ENCODE peak calls at places on chromosomes 12 and 14, in seven cellular contexts. L is sigmoid colon, I is HCT116, D is upper lobe of left lung, S is HepG2, U is GM23338, E is GM12891. C is an unnamed sample.

GRCh38 chr14:34297786-34298520 is 164.1 kb downstream of the SPTSSA start:
- DNase-seq in E (no peak), D (no peak), L (no peak), I (no peak), S (peak; percentile 55), U (no peak), C (no peak)

GRCh38 chr12:87127272-87127671 is 871.1 kb upstream of the MGAT4C start:
- DNase-seq in D (no peak), I (no peak), L (no peak), U (no peak), E (no peak), S (no peak), C (no peak)

GRCh38 chr14:65840118-65840751 is 427.7 kb downstream of the FUT8 start:
- DNase-seq in L (no peak), E (no peak), U (no peak), D (no peak), S (no peak), I (no peak), C (no peak)

GRCh38 chr12:113742801-113743200 is 223.3 kb downstream of the RBM19 start:
- DNase-seq in U (no peak), S (no peak), L (no peak), I (no peak), E (no peak), D (no peak), C (no peak)

GRCh38 chr14:93970589-93970966 is 5.8 kb downstream of the ASB2 start:
- DNase-seq in I (peak; percentile 33), E (no peak), S (peak; percentile 52), L (no peak), D (no peak), U (peak; percentile 46), C (no peak)

GRCh38 chr12:70692681-70693288 is 55.6 kb upstream of the PTPRB start:
- DNase-seq in E (no peak), L (no peak), S (no peak), I (peak; percentile 6), U (peak; percentile 62), D (no peak), C (no peak)

GRCh38 chr14:50013198-50013918 is 103.0 kb downstream of the VCPKMT start:
- DNase-seq in D (no peak), S (peak; percentile 69), L (no peak), I (peak; percentile 85), U (no peak), E (no peak), C (peak; percentile 73)

GRCh38 chr12:6288235-6288634 is 22.2 kb upstream of the PLEKHG6 start:
- DNase-seq in U (no peak), D (no peak), E (no peak), I (no peak), L (no peak), S (no peak), C (no peak)

GRCh38 chr12:96400631-96401060 is 407 bp upstream of the CDK17 start:
- DNase-seq in D (no peak), E (no peak), I (no peak), S (peak; percentile 21), L (no peak), U (no peak), C (no peak)

GRCh38 chr12:1581973-1582708 is 12.2 kb downstream of the FBXL14 start:
- DNase-seq in D (no peak), I (no peak), S (no peak), E (no peak), L (no peak), U (no peak), C (no peak)

GRCh38 chr12:105499223-105499622 is 168.7 kb downstream of the C12orf75 start:
- DNase-seq in D (no peak), I (no peak), S (no peak), L (no peak), U (no peak), E (no peak), C (no peak)

GRCh38 chr14:59067135-59067894 is 121.2 kb upstream of the DAAM1 start:
- DNase-seq in E (no peak), S (no peak), I (no peak), U (no peak), L (no peak), D (no peak), C (no peak)

GRCh38 chr12:48889679-48890078 is 24.0 kb upstream of the RND1 start:
- DNase-seq in L (no peak), E (no peak), I (no peak), U (no peak), D (no peak), S (no peak), C (no peak)

GRCh38 chr12:48894271-48894670 is 28.6 kb upstream of the RND1 start:
- DNase-seq in U (no peak), D (no peak), S (no peak), L (no peak), E (no peak), I (no peak), C (no peak)

GRCh38 chr12:48890657-48891418 is 25.2 kb upstream of the RND1 start:
- DNase-seq in L (peak; percentile 88), E (peak; percentile 53), U (peak; percentile 93), I (peak; percentile 27), S (peak; percentile 48), D (peak; percentile 95), C (peak; percentile 65)
- TF ChIP-seq POLR2AphosphoS5 in L (no peak), E (no peak), U (no peak), I (no peak), S (no peak), D (no peak), C (peak; percentile 62)

GRCh38 chr12:40229690-40230651 is 5.2 kb downstream of the LRRK2 start:
- DNase-seq in I (no peak), E (no peak), U (no peak), S (no peak), D (no peak), L (no peak), C (no peak)
- TF ChIP-seq POLR2AphosphoS5 in I (no peak), E (no peak), U (no peak), S (no peak), D (no peak), L (no peak), C (no peak)

GRCh38 chr12:45757172-45757571 is 27.7 kb downstream of the ARID2 start:
- DNase-seq in L (no peak), D (no peak), S (no peak), I (no peak), U (no peak), E (no peak), C (no peak)
- TF ChIP-seq POLR2AphosphoS5 in L (no peak), D (no peak), S (no peak), I (no peak), U (no peak), E (no peak), C (no peak)

DNA sequence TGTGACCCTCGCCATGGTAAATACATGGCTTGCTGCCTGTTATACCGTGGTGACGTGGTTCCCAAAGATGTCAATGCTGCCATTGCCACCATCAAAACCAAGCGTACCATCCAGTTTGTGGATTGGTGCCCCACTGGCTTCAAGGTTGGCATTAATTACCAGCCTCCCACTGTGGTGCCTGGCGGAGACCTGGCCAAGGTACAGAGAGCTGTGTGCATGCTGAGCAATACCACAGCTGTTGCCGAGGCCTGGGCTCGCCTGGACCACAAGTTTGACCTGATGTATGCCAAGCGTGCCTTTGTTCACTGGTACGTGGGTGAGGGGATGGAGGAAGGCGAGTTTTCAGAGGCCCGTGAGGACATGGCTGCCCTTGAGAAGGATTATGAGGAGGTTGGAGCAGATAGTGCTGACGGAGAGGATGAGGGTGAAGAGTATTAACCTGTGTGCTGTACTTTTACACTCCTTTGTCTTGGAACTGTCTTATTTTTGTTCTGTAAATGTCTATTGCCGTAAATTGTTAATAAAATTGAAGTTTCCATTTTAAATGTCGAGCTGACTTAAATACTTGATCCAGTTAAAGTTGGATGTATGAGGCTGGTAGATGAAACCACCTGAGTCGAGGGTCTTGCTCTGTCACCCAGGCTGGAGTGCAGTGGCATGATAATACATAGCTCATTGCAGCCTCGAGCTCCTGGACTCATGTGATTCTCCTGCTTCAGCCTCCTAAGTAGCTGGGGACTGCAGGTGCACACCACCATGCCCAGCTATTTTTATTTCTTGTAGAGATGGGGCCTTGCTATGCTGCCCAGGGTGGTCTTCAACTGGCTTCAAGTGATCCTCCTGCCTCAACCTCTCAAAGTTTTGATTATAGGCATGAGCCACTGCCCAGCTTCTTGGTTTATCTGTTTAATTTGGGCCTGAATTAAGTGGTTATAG is 8.2 kb downstream of the TUBA1C start:
- DNase-seq in I (no peak), E (no peak), U (no peak), D (no peak), S (no peak), L (no peak), C (no peak)
- TF ChIP-seq POLR2AphosphoS5 in I (peak; percentile 42), E (no peak), U (no peak), D (no peak), S (no peak), L (no peak), C (no peak)

C was measured in prostate gland.